ENCODE peak calls at places on chromosome 9, in four cellular contexts. Y is breast epithelium, F is AG04450, H is upper lobe of right lung. L is an unnamed sample.

GRCh38 chr9:1008256-1008655 is 31.8 kb downstream of the DMRT3 start:
- DNase-seq in Y (no peak), F (no peak), H (no peak), L (peak)

GRCh38 chr9:127545196-127546124 is 66.6 kb upstream of the STXBP1 start:
- DNase-seq in Y (peak), F (no peak), H (peak), L (peak)

GRCh38 chr9:126507318-126508109 is 106.2 kb upstream of the LMX1B start:
- DNase-seq in Y (no peak), F (no peak), H (peak), L (no peak)

GRCh38 chr9:95815153-95815552 is 60.3 kb upstream of the ERCC6L2 start:
- DNase-seq in Y (no peak), F (no peak), H (no peak), L (peak)

GRCh38 chr9:124285903-124286291 is 28.1 kb downstream of the NEK6 start:
- DNase-seq in Y (peak), F (peak), H (peak), L (no peak)

GRCh38 chr9:93248373-93248772 is 64.4 kb downstream of the WNK2 start:
- DNase-seq in Y (no peak), F (no peak), H (no peak), L (no peak)

GRCh38 chr9:4306066-4306787 is 6.4 kb upstream of the GLIS3 start:
- DNase-seq in Y (no peak), F (no peak), H (no peak), L (no peak)

GRCh38 chr9:132769895-132770774 is 99.9 kb downstream of the GTF3C4 start:
- DNase-seq in Y (peak), F (no peak), H (peak), L (no peak)

GRCh38 chr9:72954431-72955420 is 1.9 kb upstream of the ALDH1A1 start:
- DNase-seq in Y (no peak), F (no peak), H (no peak), L (no peak)

GRCh38 chr9:106859957-106860715 is 2.8 kb upstream of the ZNF462 start:
- DNase-seq in Y (peak), F (no peak), H (peak), L (peak)

GRCh38 chr9:118009585-118009984 is 305.4 kb downstream of the TLR4 start:
- DNase-seq in Y (no peak), F (no peak), H (no peak), L (no peak)

GRCh38 chr9:95084254-95084934 is 233.1 kb downstream of the FANCC start:
- DNase-seq in Y (no peak), F (no peak), H (peak), L (no peak)

GRCh38 chr9:137590123-137590468 is 216 bp downstream of the ZMYND19 start:
- DNase-seq in Y (no peak), F (no peak), H (no peak), L (no peak)

GRCh38 chr9:86946712-86947145 is 577 bp downstream of the GAS1 start:
- DNase-seq in Y (peak), F (no peak), H (peak), L (peak)

GRCh38 chr9:17906204-17906840 is 327.5 kb downstream of the SH3GL2 start:
- DNase-seq in Y (no peak), F (no peak), H (peak), L (no peak)

GRCh38 chr9:88659126-88659525 is 124.1 kb downstream of the NXNL2 start:
- DNase-seq in Y (no peak), F (no peak), H (no peak), L (peak)

GRCh38 chr9:76716270-76716669 is 48.0 kb upstream of the PCA3 start:
- DNase-seq in Y (no peak), F (no peak), H (no peak), L (peak)

GRCh38 chr9:13330396-13331004 is 51.0 kb upstream of the MPDZ start:
- DNase-seq in Y (no peak), F (no peak), H (no peak), L (no peak)

GRCh38 chr9:118578467-118578866 is 790.8 kb downstream of the BRINP1 start:
- DNase-seq in Y (no peak), F (no peak), H (no peak), L (peak)

GRCh38 chr9:135641745-135642144 is 2.4 kb upstream of the GLT6D1 start:
- DNase-seq in Y (no peak), F (no peak), H (no peak), L (no peak)

GRCh38 chr9:114155263-114155966 is at the start of gene COL27A1:
- DNase-seq in Y (peak), F (no peak), H (peak), L (peak)

GRCh38 chr9:72151099-72151498 is 1.9 kb downstream of the GDA start:
- DNase-seq in Y (no peak), F (no peak), H (no peak), L (no peak)

GRCh38 chr9:109969559-109970237 is 189.7 kb downstream of the PALM2AKAP2 start:
- DNase-seq in Y (no peak), F (no peak), H (no peak), L (no peak)

GRCh38 chr9:109966643-109967368 is 186.8 kb downstream of the PALM2AKAP2 start:
- DNase-seq in Y (no peak), F (no peak), H (no peak), L (no peak)

GRCh38 chr9:109968332-109968657 is 188.3 kb downstream of the PALM2AKAP2 start:
- DNase-seq in Y (no peak), F (no peak), H (no peak), L (no peak)

GRCh38 chr9:109967651-109968331 is 187.8 kb downstream of the PALM2AKAP2 start:
- DNase-seq in Y (no peak), F (no peak), H (no peak), L (no peak)

DNA sequence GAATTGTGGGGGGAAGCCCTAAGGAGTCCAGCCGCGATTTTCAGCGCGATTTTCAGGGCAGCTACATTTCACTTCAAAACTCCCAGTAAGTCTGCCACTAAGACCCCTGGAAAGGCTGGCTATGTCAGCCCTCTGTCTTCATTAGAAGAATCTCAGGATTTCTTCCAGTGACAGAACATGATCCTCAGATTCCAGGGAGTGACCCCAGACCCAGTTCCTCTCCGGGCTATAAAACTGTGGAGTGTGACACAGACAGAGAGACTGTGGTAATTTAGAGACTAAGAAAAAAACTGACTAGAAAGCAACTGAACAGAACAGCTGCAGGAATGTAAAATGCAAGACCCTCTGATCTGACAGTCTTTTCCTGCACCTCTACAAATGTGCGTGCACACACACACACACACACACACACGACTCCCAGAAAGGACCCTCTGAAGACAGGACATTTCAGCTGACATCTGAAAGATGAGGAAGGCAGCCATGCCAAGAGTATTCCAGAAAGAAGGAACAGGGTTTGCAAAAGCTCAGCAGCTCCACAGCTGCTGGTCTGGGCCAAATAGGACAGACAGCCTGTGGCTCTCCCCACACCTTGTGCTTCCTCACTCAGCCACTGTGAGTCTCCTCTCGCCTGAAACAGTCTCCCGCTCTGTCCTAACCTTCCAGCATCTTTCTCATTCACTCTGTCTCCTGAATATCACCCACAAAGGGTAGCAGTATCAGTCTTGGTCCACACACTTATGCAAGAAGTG is 188.9 kb downstream of the PALM2AKAP2 start:
- DNase-seq in Y (no peak), F (no peak), H (no peak), L (peak)
- TF ChIP-seq CTCF in Y (no peak), F (peak), H (no peak), L (peak)

DNA sequence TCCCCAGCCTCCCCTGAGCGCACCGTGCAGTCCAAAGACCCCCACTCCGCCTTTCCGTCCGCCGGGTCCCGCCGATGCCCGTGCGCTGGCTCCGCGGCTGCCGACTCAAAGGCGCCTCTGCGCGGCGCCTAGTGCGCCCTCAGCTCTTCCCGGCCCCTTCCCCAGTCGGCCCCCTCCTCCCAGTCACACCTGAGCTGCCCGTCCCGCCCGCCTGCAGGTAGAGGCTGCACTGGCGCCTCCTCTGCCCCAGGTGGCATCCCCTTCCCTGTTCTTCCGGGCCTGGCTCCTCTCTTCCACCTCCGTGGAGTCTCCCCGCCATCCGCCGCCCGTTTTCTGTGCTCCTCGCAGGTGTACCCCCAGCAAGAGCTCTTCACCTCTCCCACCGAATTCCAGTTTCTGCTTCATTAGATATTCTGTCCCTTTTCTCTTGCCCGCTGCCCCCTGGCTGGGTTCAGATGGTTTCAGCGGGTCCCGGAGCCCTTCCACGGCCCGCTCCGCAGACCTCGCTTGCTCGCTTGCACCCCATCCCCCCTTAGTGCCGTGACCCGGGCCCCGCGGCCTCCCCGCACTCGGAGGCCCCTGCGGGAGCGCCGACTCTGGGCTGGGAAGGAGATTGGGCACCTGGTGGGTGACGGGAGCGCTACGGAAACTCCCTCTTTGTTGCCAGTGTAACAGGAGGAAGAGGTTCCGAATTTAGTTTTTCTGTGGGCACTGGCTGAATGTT is 707 bp downstream of the SLC44A1 start:
- DNase-seq in Y (peak), F (no peak), H (peak), L (peak)
- TF ChIP-seq CTCF in Y (peak), F (no peak), H (peak), L (peak)

GRCh38 chr9:102185371-102185770 is 446.9 kb upstream of the GRIN3A start:
- DNase-seq in Y (no peak), F (no peak), H (no peak), L (no peak)

GRCh38 chr9:102185962-102186361 is 447.5 kb upstream of the GRIN3A start:
- DNase-seq in Y (no peak), F (no peak), H (no peak), L (no peak)
- TF ChIP-seq CTCF in Y (no peak), F (no peak), H (no peak), L (no peak)

GRCh38 chr9:38259519-38260218 is 132.8 kb upstream of the ALDH1B1 start:
- DNase-seq in Y (no peak), F (no peak), H (no peak), L (no peak)

GRCh38 chr9:38257626-38258215 is 134.8 kb upstream of the ALDH1B1 start:
- DNase-seq in Y (no peak), F (no peak), H (no peak), L (no peak)

DNA sequence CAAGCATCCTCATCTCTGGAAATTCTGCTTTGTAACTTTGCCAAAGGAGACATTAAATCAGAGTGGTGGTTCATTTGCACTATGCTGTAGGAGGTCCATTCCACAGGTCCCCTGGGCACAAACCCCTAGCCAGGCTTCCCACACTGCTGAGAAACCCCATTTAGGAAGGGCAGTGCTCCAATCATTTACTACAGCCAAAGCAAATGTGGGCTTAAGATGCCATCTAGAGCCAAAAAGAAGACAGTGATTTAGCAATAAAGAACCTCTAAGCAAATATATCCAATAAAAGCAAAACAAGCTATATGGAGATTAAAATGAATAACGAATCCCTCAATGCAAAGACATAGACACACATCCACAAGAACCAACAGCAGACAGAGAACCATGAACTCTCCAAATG is 129.0 kb upstream of the ALDH1B1 start:
- DNase-seq in Y (no peak), F (no peak), H (no peak), L (peak)
- TF ChIP-seq CTCF in Y (no peak), F (peak), H (no peak), L (peak)

GRCh38 chr9:99296375-99296951 is 74.4 kb downstream of the SEC61B start:
- DNase-seq in Y (no peak), F (no peak), H (peak), L (no peak)

GRCh38 chr9:99298660-99299059 is 76.6 kb downstream of the SEC61B start:
- DNase-seq in Y (no peak), F (no peak), H (no peak), L (no peak)

GRCh38 chr9:99300103-99300439 is 78.0 kb downstream of the SEC61B start:
- DNase-seq in Y (no peak), F (no peak), H (no peak), L (no peak)

GRCh38 chr9:99300603-99301002 is 78.5 kb downstream of the SEC61B start:
- DNase-seq in Y (no peak), F (no peak), H (no peak), L (no peak)

GRCh38 chr9:99299214-99300102 is 77.4 kb downstream of the SEC61B start:
- DNase-seq in Y (no peak), F (peak), H (no peak), L (peak)
- TF ChIP-seq CTCF in Y (no peak), F (no peak), H (peak), L (peak)

L was measured in MCF 10A.